ENCODE peak calls at places on chromosomes 13 and 19, in five cellular contexts. N is ACHN; Y is activated CD8-positive, alpha-beta memory T cell treated with anti-CD3 and anti-CD28 coated beads, Interleukin-2, amount 50 U/mL, for 4 hours; T is osteocyte; U is kidney glomerular epithelial cell. G is an unnamed sample.

GRCh38 chr19:29672933-29673336 is 7.7 kb downstream of the PLEKHF1 start:
- DNase-seq in N (no peak), Y (peak), T (no peak), U (no peak), G (no peak)

GRCh38 chr19:13937479-13938360 is 497 bp downstream of the PODNL1 start:
- DNase-seq in N (no peak), Y (no peak), T (no peak), U (no peak), G (no peak)

GRCh38 chr19:44111910-44112463 is 1.2 kb upstream of the ZNF225 start:
- DNase-seq in N (no peak), Y (no peak), T (no peak), U (peak), G (no peak)

GRCh38 chr19:17932485-17933338 is at the start of gene CCDC124:
- DNase-seq in N (peak), Y (peak), T (peak), U (peak), G (peak)

GRCh38 chr13:33520480-33520839 is 234.9 kb upstream of the STARD13 start:
- DNase-seq in N (no peak), Y (no peak), T (no peak), U (no peak), G (no peak)

GRCh38 chr19:32406161-32407003 is 812 bp downstream of the DPY19L3 start:
- DNase-seq in N (no peak), Y (no peak), T (no peak), U (no peak), G (no peak)

GRCh38 chr19:4577020-4577782 is 17.7 kb upstream of the SEMA6B start:
- DNase-seq in N (peak), Y (no peak), T (no peak), U (no peak), G (peak)

GRCh38 chr13:41505209-41505835 is 48.0 kb downstream of the RGCC start:
- DNase-seq in N (no peak), Y (no peak), T (peak), U (peak), G (no peak)

GRCh38 chr13:27411393-27411792 is 13.0 kb upstream of the GTF3A start:
- DNase-seq in N (no peak), Y (no peak), T (no peak), U (no peak), G (no peak)

GRCh38 chr19:55590621-55591020 is 8.7 kb downstream of the FIZ1 start:
- DNase-seq in N (no peak), Y (no peak), T (no peak), U (no peak), G (peak)

GRCh38 chr13:79404985-79405384 is 1.1 kb downstream of the RBM26 start:
- DNase-seq in N (no peak), Y (no peak), T (no peak), U (no peak), G (no peak)

GRCh38 chr13:51826606-51827005 is 18.4 kb downstream of the TMEM272 start:
- DNase-seq in N (no peak), Y (no peak), T (no peak), U (no peak), G (no peak)

GRCh38 chr19:4358709-4359626 is 15.6 kb downstream of the MPND start:
- DNase-seq in N (no peak), Y (no peak), T (peak), U (no peak), G (no peak)

GRCh38 chr19:45497791-45498190 is 452 bp upstream of the PPM1N start:
- DNase-seq in N (no peak), Y (no peak), T (no peak), U (no peak), G (no peak)

GRCh38 chr13:35984287-35984686 is 146.9 kb downstream of the DCLK1 start:
- DNase-seq in N (no peak), Y (no peak), T (no peak), U (no peak), G (no peak)

GRCh38 chr13:50126378-50127016 is 111.3 kb downstream of the KCNRG start:
- DNase-seq in N (no peak), Y (no peak), T (no peak), U (no peak), G (no peak)

GRCh38 chr19:41853768-41854167 is 6.3 kb upstream of the RPS19 start:
- DNase-seq in N (no peak), Y (no peak), T (no peak), U (no peak), G (no peak)

GRCh38 chr13:46478641-46479040 is 74.3 kb upstream of the LRCH1 start:
- DNase-seq in N (no peak), Y (no peak), T (no peak), U (no peak), G (no peak)

GRCh38 chr19:33392341-33393285 is 19.1 kb downstream of the CEBPG start:
- DNase-seq in N (no peak), Y (no peak), T (no peak), U (no peak), G (no peak)

GRCh38 chr19:35176183-35176570 is 21.6 kb downstream of the FXYD5 start:
- DNase-seq in N (no peak), Y (no peak), T (no peak), U (no peak), G (no peak)

GRCh38 chr19:29118384-29118783 is 94.6 kb downstream of the UQCRFS1 start:
- DNase-seq in N (no peak), Y (no peak), T (no peak), U (no peak), G (no peak)

GRCh38 chr19:17944301-17944700 is 11.5 kb downstream of the CCDC124 start:
- DNase-seq in N (peak), Y (no peak), T (no peak), U (peak), G (no peak)

GRCh38 chr19:41997851-41998229 is 3.8 kb upstream of the ATP1A3 start:
- DNase-seq in N (no peak), Y (no peak), T (no peak), U (no peak), G (no peak)

GRCh38 chr19:1131718-1132552 is 28.1 kb downstream of the GPX4 start:
- DNase-seq in N (peak), Y (peak), T (no peak), U (peak), G (no peak)

GRCh38 chr19:35462476-35462953 is 14.5 kb downstream of the FFAR2 start:
- DNase-seq in N (no peak), Y (peak), T (no peak), U (no peak), G (no peak)

GRCh38 chr13:41268764-41269163 is 5.4 kb upstream of the MTRF1 start:
- DNase-seq in N (peak), Y (no peak), T (no peak), U (no peak), G (no peak)

GRCh38 chr19:7333198-7334118 is 15.3 kb upstream of the ARHGEF18 start:
- DNase-seq in N (no peak), Y (no peak), T (no peak), U (no peak), G (no peak)